ENCODE peak calls at places on chromosome 9, in seven cellular contexts. M, J, E, Z, W, C and L are unnamed samples.

GRCh38 chr9:77726814-77727213 is 78.7 kb upstream of the GNA14 start:
- DNase-seq in W (no peak), J (no peak), C (no peak), E (no peak), Z (no peak), M (no peak), L (no peak)

GRCh38 chr9:105355810-105356209 is 92.0 kb upstream of the FSD1L start:
- DNase-seq in W (peak; percentile 82), E (no peak), M (no peak), J (no peak), C (no peak), Z (peak; percentile 53), L (no peak)

GRCh38 chr9:75185585-75186170 is 97.4 kb downstream of the OSTF1 start:
- DNase-seq in J (no peak), E (no peak), W (no peak), M (no peak), Z (peak; percentile 40), C (peak; percentile 10), L (no peak)

GRCh38 chr9:134549336-134549735 is 92.3 kb upstream of the COL5A1 start:
- DNase-seq in C (no peak), J (no peak), E (peak; percentile 37), M (no peak), W (no peak), Z (no peak), L (peak; percentile 11)

GRCh38 chr9:86352440-86353106 is 1.6 kb downstream of the TUT7 start:
- DNase-seq in Z (no peak), J (no peak), E (no peak), M (no peak), W (peak; percentile 36), C (no peak), L (no peak)

GRCh38 chr9:28774433-28775029 is 1201.2 kb upstream of the C9orf72 start:
- DNase-seq in W (peak; percentile 31), E (no peak), J (no peak), M (no peak), Z (no peak), C (no peak), L (no peak)

GRCh38 chr9:78669591-78669990 is 372.7 kb downstream of the PSAT1 start:
- DNase-seq in M (no peak), E (no peak), J (no peak), Z (no peak), C (no peak), W (no peak), L (no peak)

GRCh38 chr9:124188331-124189110 is 69.2 kb upstream of the NEK6 start:
- DNase-seq in M (no peak), W (no peak), E (no peak), Z (no peak), J (no peak), C (no peak), L (no peak)

GRCh38 chr9:81637276-81637675 is 52.1 kb downstream of the TLE1 start:
- DNase-seq in E (no peak), M (no peak), C (no peak), J (no peak), Z (no peak), W (no peak), L (no peak)

GRCh38 chr9:136201609-136202448 is 3.1 kb downstream of the LHX3 start:
- DNase-seq in C (no peak), E (no peak), J (no peak), W (no peak), M (no peak), Z (no peak), L (no peak)

GRCh38 chr9:130610862-130611689 is 31.7 kb downstream of the FUBP3 start:
- DNase-seq in M (no peak), Z (no peak), J (no peak), C (no peak), E (no peak), W (no peak), L (peak; percentile 30)

GRCh38 chr9:114034176-114034575 is 43.9 kb downstream of the AMBP start:
- DNase-seq in Z (no peak), M (no peak), J (no peak), E (peak; percentile 46), W (no peak), C (no peak), L (no peak)

GRCh38 chr9:114033397-114034103 is 44.5 kb downstream of the AMBP start:
- DNase-seq in E (peak; percentile 59), M (peak; percentile 49), C (no peak), J (no peak), W (peak; percentile 27), Z (no peak), L (no peak)

GRCh38 chr9:114035845-114036785 is 42.0 kb downstream of the AMBP start:
- DNase-seq in W (no peak), J (no peak), E (peak; percentile 38), M (no peak), C (no peak), Z (no peak), L (no peak)

GRCh38 chr9:114035221-114035844 is 42.8 kb downstream of the AMBP start:
- DNase-seq in M (no peak), E (peak; percentile 29), W (no peak), C (no peak), J (no peak), Z (no peak), L (no peak)

GRCh38 chr9:114034663-114035062 is 43.4 kb downstream of the AMBP start:
- DNase-seq in M (no peak), W (no peak), Z (no peak), J (no peak), E (peak; percentile 33), C (no peak), L (no peak)
- H3K4me3 ChIP-seq in M (no peak overlapping the region), W (no peak overlapping the region), Z (no peak overlapping the region), J (no peak overlapping the region), E (no peak overlapping the region), C (no peak overlapping the region), L (no peak overlapping the region)

GRCh38 chr9:137462396-137463193 is 3.5 kb upstream of the NSMF start:
- DNase-seq in M (peak; percentile 16), J (no peak), Z (no peak), W (no peak), C (no peak), E (peak; percentile 67), L (no peak)

GRCh38 chr9:137463194-137463930 is 4.2 kb upstream of the NSMF start:
- DNase-seq in Z (no peak), M (peak; percentile 12), J (no peak), C (no peak), E (peak; percentile 64), W (no peak), L (no peak)

GRCh38 chr9:137460363-137461315 is 1.5 kb upstream of the NSMF start:
- DNase-seq in J (peak; percentile 60), E (peak; percentile 67), W (no peak), C (no peak), Z (no peak), M (peak; percentile 17), L (no peak)

GRCh38 chr9:137461316-137461662 is 2.2 kb upstream of the NSMF start:
- DNase-seq in C (no peak), E (no peak), Z (no peak), M (no peak), W (no peak), J (no peak), L (no peak)

DNA sequence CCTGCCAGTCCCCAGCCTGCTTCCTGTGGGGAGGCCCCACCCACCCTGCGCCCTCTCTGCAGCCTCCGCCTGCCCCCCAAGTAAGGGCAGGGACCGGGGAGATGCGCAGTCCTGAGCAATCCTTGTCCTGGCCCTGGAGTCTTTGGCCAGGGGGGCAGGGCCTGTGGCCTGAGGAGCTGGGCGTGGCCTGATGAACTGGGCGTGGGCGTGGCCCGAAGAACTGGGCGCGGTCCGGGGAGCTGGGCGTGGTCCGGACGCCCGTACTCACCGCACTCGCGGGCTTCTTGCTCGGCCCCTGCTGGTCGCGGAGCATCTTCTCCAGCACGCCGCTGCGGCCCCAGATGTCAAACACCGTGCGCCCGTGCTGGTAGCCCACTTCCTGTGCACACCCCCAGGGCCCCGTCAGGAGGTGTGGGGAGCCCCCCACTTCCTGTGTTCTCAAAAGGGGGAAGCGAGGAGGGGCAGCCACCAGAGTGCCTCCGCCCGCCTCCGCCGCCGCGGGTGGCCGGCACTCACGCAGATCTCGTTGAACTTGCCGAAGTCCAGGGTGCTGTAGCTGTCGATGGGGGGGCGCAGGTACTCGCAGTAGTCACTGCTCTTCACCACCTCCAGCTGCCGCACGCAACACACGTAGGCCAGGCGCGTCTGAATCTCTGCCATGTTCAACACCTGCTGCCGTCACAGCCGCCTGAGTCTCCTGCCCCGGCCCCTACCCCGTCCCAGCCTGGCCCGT is 2.7 kb upstream of the NSMF start:
- DNase-seq in W (peak; percentile 37), J (peak; percentile 68), C (no peak), E (peak; percentile 73), M (peak; percentile 51), Z (no peak), L (no peak)
- TF ChIP-seq CTCF in W (no peak), J (no peak), C (no peak), E (no peak), M (no peak), Z (peak; percentile 30), L (no peak)

GRCh38 chr9:36276254-36276653 is 18.0 kb upstream of the GNE start:
- DNase-seq in E (no peak), Z (no peak), J (no peak), W (no peak), C (no peak), M (no peak), L (no peak)

GRCh38 chr9:36278243-36278642 is 20.0 kb upstream of the GNE start:
- DNase-seq in E (no peak), J (no peak), M (no peak), Z (no peak), W (no peak), C (no peak), L (no peak)

GRCh38 chr9:36280989-36281388 is 22.7 kb upstream of the GNE start:
- DNase-seq in J (no peak), W (no peak), M (no peak), C (no peak), Z (no peak), E (no peak), L (no peak)

GRCh38 chr9:36276840-36277239 is 18.6 kb upstream of the GNE start:
- DNase-seq in E (no peak), Z (peak; percentile 76), M (no peak), J (no peak), C (no peak), W (peak; percentile 77), L (no peak)

GRCh38 chr9:36275060-36275459 is 16.8 kb upstream of the GNE start:
- DNase-seq in E (no peak), M (no peak), Z (no peak), C (no peak), W (no peak), J (no peak), L (no peak)
- H3K27ac ChIP-seq in E (no peak overlapping the region), M (no peak overlapping the region), Z (no peak overlapping the region), C (no peak overlapping the region), W (no peak overlapping the region), J (no peak overlapping the region), L (no peak overlapping the region)

GRCh38 chr9:137671196-137671538 is 52.4 kb downstream of the EHMT1 start:
- DNase-seq in Z (no peak), M (no peak), C (no peak), J (no peak), E (no peak), W (no peak), L (no peak)

GRCh38 chr9:137668203-137668602 is 49.4 kb downstream of the EHMT1 start:
- DNase-seq in Z (no peak), M (no peak), W (no peak), J (no peak), C (no peak), E (no peak), L (no peak)

GRCh38 chr9:137671721-137672120 is 52.9 kb downstream of the EHMT1 start:
- DNase-seq in W (no peak), M (no peak), C (no peak), J (no peak), Z (no peak), E (peak; percentile 54), L (no peak)

GRCh38 chr9:137669261-137669672 is 50.5 kb downstream of the EHMT1 start:
- DNase-seq in Z (no peak), C (no peak), M (no peak), W (no peak), E (peak; percentile 62), J (no peak), L (no peak)

GRCh38 chr9:137670391-137671195 is 51.8 kb downstream of the EHMT1 start:
- DNase-seq in C (peak; percentile 67), E (peak; percentile 60), M (peak; percentile 46), J (peak; percentile 95), W (no peak), Z (no peak), L (peak; percentile 55)
- H3K4me3 ChIP-seq in C (no peak overlapping the region), E (no peak overlapping the region), M (no peak overlapping the region), J (peak overlapping the region; percentile 20), W (no peak overlapping the region), Z (no peak overlapping the region), L (no peak overlapping the region)